ENCODE peak calls at places on chromosomes 6 and 20, in five cellular contexts. B is activated B cell treated with CpG ODN at 0.5 μM for 24 hours; P is GM13976; X is effector CD4-positive, alpha-beta T cell; Q is NCI-H774. Y is an unnamed sample.

GRCh38 chr6:13063300-13063918 is 264.9 kb downstream of the TBC1D7 start:
- DNase-seq in Q (no peak), B (no peak), P (no peak), X (no peak), Y (no peak)

GRCh38 chr6:100230115-100230975 is 234.4 kb downstream of the SIM1 start:
- DNase-seq in B (no peak), P (no peak), X (no peak), Q (no peak), Y (no peak)

GRCh38 chr20:6698056-6698455 is 69.4 kb upstream of the BMP2 start:
- DNase-seq in X (no peak), P (no peak), Q (no peak), B (no peak), Y (no peak)

GRCh38 chr6:158654498-158654897 is 4.6 kb downstream of the SYTL3 start:
- DNase-seq in B (no peak), X (no peak), Q (no peak), P (no peak), Y (no peak)

GRCh38 chr6:167706313-167707109 is 120.2 kb upstream of the AFDN start:
- DNase-seq in P (peak; percentile 77), B (no peak), Q (no peak), X (peak; percentile 14), Y (no peak)

GRCh38 chr20:18984238-18985200 is 170.9 kb downstream of the SCP2D1 start:
- DNase-seq in P (peak; percentile 49), X (no peak), Q (no peak), B (no peak), Y (no peak)

GRCh38 chr6:91152824-91153223 is 566.0 kb upstream of the MAP3K7 start:
- DNase-seq in Q (no peak), B (no peak), X (no peak), P (no peak), Y (no peak)

GRCh38 chr6:21965029-21965428 is 331.8 kb downstream of the PRL start:
- DNase-seq in X (no peak), B (no peak), P (no peak), Q (no peak), Y (no peak)

GRCh38 chr6:158867381-158868121 is 48.4 kb upstream of the EZR start:
- DNase-seq in Q (no peak), P (no peak), B (no peak), X (no peak), Y (no peak)

GRCh38 chr20:63822276-63822696 is 8.8 kb downstream of the ZBTB46 start:
- DNase-seq in B (no peak), P (no peak), Q (no peak), X (no peak), Y (no peak)

GRCh38 chr6:36129889-36130671 is at the start of gene MAPK13:
- DNase-seq in B (peak; percentile 50), P (no peak), X (no peak), Q (peak; percentile 76), Y (no peak)

GRCh38 chr6:168115748-168116445 is 36.9 kb upstream of the FRMD1 start:
- DNase-seq in Q (no peak), B (no peak), P (no peak), X (no peak), Y (no peak)

GRCh38 chr6:46888578-46888977 is 33.2 kb downstream of the ADGRF5 start:
- DNase-seq in B (no peak), X (no peak), Q (no peak), P (no peak), Y (no peak)

Y was measured in omental fat pad.